ENCODE peak calls at places on chromosomes 3 and 15, in four cellular contexts. M is T-cell, K is endothelial cell, S is cerebellar cortex. A is an unnamed sample.

GRCh38 chr3:104178695-104179094 is 1188.0 kb upstream of the ALCAM start:
- DNase-seq in M (no peak), K (no peak), S (no peak), A (no peak)

GRCh38 chr15:24961967-24962366 is 7.2 kb downstream of the SNRPN start:
- DNase-seq in M (no peak), K (no peak), S (no peak), A (no peak)

GRCh38 chr15:80932989-80933388 is 56.6 kb downstream of the MESD start:
- DNase-seq in M (no peak), K (no peak), S (no peak), A (no peak)

GRCh38 chr3:48493203-48493501 is 10.8 kb downstream of the SHISA5 start:
- DNase-seq in M (no peak), K (no peak), S (no peak), A (no peak)

GRCh38 chr15:40344631-40345120 is 3.9 kb upstream of the CCDC9B start:
- DNase-seq in M (peak), K (peak), S (peak), A (peak)

GRCh38 chr15:66564136-66565041 is 1.4 kb downstream of the LCTL start:
- DNase-seq in M (no peak), K (no peak), S (no peak), A (peak)

GRCh38 chr3:177381070-177381469 is 183.8 kb upstream of the TBL1XR1 start:
- DNase-seq in M (no peak), K (no peak), S (no peak), A (no peak)

GRCh38 chr15:93382196-93382820 is 293.3 kb upstream of the RGMA start:
- DNase-seq in M (no peak), K (no peak), S (no peak), A (no peak)

GRCh38 chr3:172904817-172905479 is 154.4 kb downstream of the ECT2 start:
- DNase-seq in M (no peak), K (no peak), S (no peak), A (peak)

GRCh38 chr3:46960801-46961200 is 15.7 kb downstream of the CCDC12 start:
- DNase-seq in M (no peak), K (no peak), S (no peak), A (no peak)

GRCh38 chr3:41565003-41565402 is 365.7 kb downstream of the CTNNB1 start:
- DNase-seq in M (no peak), K (no peak), S (no peak), A (no peak)

GRCh38 chr15:94162946-94163345 is 68.4 kb upstream of the MCTP2 start:
- DNase-seq in M (no peak), K (no peak), S (no peak), A (no peak)